ENCODE peak calls at places on chromosomes 5 and 9, in seven cellular contexts. F is pancreas, B is upper lobe of right lung, Y is A549, H is lower lobe of right lung, Q is foreskin keratinocyte, L is HepG2. J is an unnamed sample.

GRCh38 chr9:126395439-126396212 is 69.0 kb downstream of the MVB12B start:
- ATAC-seq in F (no peak), B (no peak), Y (no peak), H (no peak), Q (peak; percentile 76), L (no peak), J (no peak)

GRCh38 chr9:124881138-124881743 is 19.3 kb downstream of the ARPC5L start:
- ATAC-seq in F (no peak), B (no peak), Y (no peak), H (no peak), Q (no peak), L (no peak), J (no peak)

GRCh38 chr9:75664597-75664996 is 225.9 kb upstream of the PCSK5 start:
- ATAC-seq in F (no peak), B (no peak), Y (no peak), H (no peak), Q (no peak), L (peak; percentile 66), J (no peak)

GRCh38 chr5:140043508-140043872 is 391 bp upstream of the NRG2 start:
- ATAC-seq in F (peak; percentile 18), B (peak; percentile 6), Y (peak; percentile 82), H (no peak), Q (no peak), L (peak; percentile 47), J (peak; percentile 5)

GRCh38 chr5:60993875-60994571 is 49.0 kb downstream of the NDUFAF2 start:
- ATAC-seq in F (no peak), B (no peak), Y (no peak), H (no peak), Q (no peak), L (no peak), J (no peak)

GRCh38 chr9:134215709-134216448 is 51.5 kb upstream of the RNU6ATAC start:
- ATAC-seq in F (peak; percentile 11), B (no peak), Y (no peak), H (no peak), Q (no peak), L (peak; percentile 37), J (no peak)

GRCh38 chr5:71631070-71631469 is 43.9 kb downstream of the MCCC2 start:
- ATAC-seq in F (peak; percentile 73), B (no peak), Y (no peak), H (no peak), Q (no peak), L (no peak), J (no peak)

GRCh38 chr9:113809192-113809482 is 67.0 kb upstream of the ZNF618 start:
- ATAC-seq in F (no peak), B (no peak), Y (no peak), H (no peak), Q (no peak), L (no peak), J (no peak)

GRCh38 chr5:79878721-79879336 is 112.2 kb downstream of the MTX3 start:
- ATAC-seq in F (no peak), B (peak; percentile 64), Y (peak; percentile 81), H (no peak), Q (peak; percentile 53), L (peak; percentile 75), J (no peak)

GRCh38 chr9:100437860-100438805 is 11.2 kb downstream of the MSANTD3 start:
- ATAC-seq in F (peak; percentile 82), B (peak; percentile 87), Y (peak; percentile 80), H (peak; percentile 66), Q (peak; percentile 78), L (peak; percentile 56), J (peak; percentile 46)

GRCh38 chr5:75729321-75729720 is 12.1 kb upstream of the POC5 start:
- ATAC-seq in F (peak; percentile 84), B (no peak), Y (no peak), H (no peak), Q (no peak), L (no peak), J (no peak)

GRCh38 chr5:67283275-67283987 is 86.8 kb upstream of the CD180 start:
- ATAC-seq in F (no peak), B (no peak), Y (no peak), H (no peak), Q (peak; percentile 25), L (peak; percentile 45), J (no peak)

GRCh38 chr9:125650271-125650737 is 56.7 kb downstream of the MAPKAP1 start:
- ATAC-seq in F (no peak), B (peak; percentile 84), Y (no peak), H (peak; percentile 78), Q (peak; percentile 72), L (no peak), J (no peak)

GRCh38 chr5:151675225-151675955 is 11.3 kb downstream of the SPARC start:
- ATAC-seq in F (no peak), B (no peak), Y (no peak), H (peak; percentile 16), Q (no peak), L (no peak), J (no peak)

GRCh38 chr9:129165198-129165597 is 12.9 kb downstream of the IER5L start:
- ATAC-seq in F (no peak), B (no peak), Y (no peak), H (no peak), Q (no peak), L (no peak), J (no peak)

GRCh38 chr9:122393284-122393983 is 22.6 kb downstream of the PTGS1 start:
- ATAC-seq in F (no peak), B (no peak), Y (no peak), H (no peak), Q (no peak), L (no peak), J (no peak)

GRCh38 chr9:122396622-122397148 is 25.9 kb downstream of the PTGS1 start:
- ATAC-seq in F (no peak), B (no peak), Y (peak; percentile 58), H (no peak), Q (no peak), L (no peak), J (no peak)

GRCh38 chr9:122392284-122392683 is 21.5 kb downstream of the PTGS1 start:
- ATAC-seq in F (no peak), B (no peak), Y (no peak), H (no peak), Q (no peak), L (no peak), J (no peak)

GRCh38 chr9:122392714-122393113 is 21.9 kb downstream of the PTGS1 start:
- ATAC-seq in F (no peak), B (no peak), Y (no peak), H (no peak), Q (no peak), L (no peak), J (no peak)

GRCh38 chr9:122394265-122395242 is 23.7 kb downstream of the PTGS1 start:
- ATAC-seq in F (peak; percentile 45), B (no peak), Y (peak; percentile 58), H (no peak), Q (peak; percentile 88), L (no peak), J (peak; percentile 92)
- H3K27ac ChIP-seq in F (no peak overlapping the region), B (no peak overlapping the region), Y (no peak overlapping the region), H (peak overlapping the region; percentile 25), Q (no peak overlapping the region), L (no peak overlapping the region), J (peak overlapping the region; percentile 87)

DNA sequence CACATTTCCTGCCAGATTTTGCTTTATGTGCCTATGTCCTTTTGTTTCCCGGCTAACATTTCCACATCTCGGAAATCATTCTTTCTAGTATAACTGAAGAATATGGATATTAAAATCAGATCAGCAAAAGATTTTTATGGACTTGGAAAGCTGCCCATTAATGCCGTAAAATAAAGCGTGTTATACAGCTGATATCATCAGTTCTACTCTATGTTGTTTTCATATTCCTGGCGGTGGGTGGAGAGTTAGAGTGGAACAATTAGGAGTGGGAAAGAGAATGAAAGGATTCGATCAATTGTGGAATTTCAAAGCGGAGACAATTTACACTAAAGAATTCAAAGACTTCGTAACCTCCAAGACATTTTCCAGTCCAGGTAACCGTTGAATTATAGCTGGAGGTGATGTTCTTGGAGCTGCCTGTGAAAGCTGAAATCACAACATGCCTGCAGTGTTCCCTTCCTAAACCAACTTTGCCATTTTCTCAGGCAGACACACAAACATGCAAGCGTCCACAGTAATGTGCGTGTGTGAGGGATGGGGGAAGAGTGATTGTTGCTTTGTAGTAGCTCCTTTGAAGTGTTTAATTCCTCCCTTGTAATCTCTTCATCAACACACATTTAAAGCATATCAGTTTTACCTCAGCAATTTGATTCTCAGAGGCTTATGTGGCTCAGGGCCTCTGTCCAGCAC is 543.9 kb downstream of the RAB3C start:
- ATAC-seq in F (no peak), B (peak; percentile 1), Y (peak; percentile 30), H (peak; percentile 46), Q (no peak), L (no peak), J (no peak)
- H3K27ac ChIP-seq in F (peak overlapping the region; percentile 19), B (peak overlapping the region; percentile 76), Y (peak overlapping the region; percentile 100), H (peak overlapping the region; percentile 83), Q (peak overlapping the region; percentile 65), L (no peak overlapping the region), J (peak overlapping the region; percentile 66)

GRCh38 chr9:76912631-76913275 is 6.8 kb upstream of the PRUNE2 start:
- ATAC-seq in F (peak; percentile 38), B (peak; percentile 43), Y (no peak), H (peak; percentile 32), Q (peak; percentile 73), L (no peak), J (no peak)

GRCh38 chr9:76913467-76913866 is 7.6 kb upstream of the PRUNE2 start:
- ATAC-seq in F (no peak), B (no peak), Y (no peak), H (no peak), Q (no peak), L (no peak), J (no peak)

GRCh38 chr9:76910861-76911260 is 4.9 kb upstream of the PRUNE2 start:
- ATAC-seq in F (no peak), B (no peak), Y (no peak), H (no peak), Q (no peak), L (no peak), J (no peak)

GRCh38 chr9:76916231-76916630 is 10.3 kb upstream of the PRUNE2 start:
- ATAC-seq in F (no peak), B (no peak), Y (no peak), H (no peak), Q (no peak), L (no peak), J (no peak)

GRCh38 chr9:76911971-76912370 is 6.1 kb upstream of the PRUNE2 start:
- ATAC-seq in F (no peak), B (no peak), Y (no peak), H (no peak), Q (no peak), L (no peak), J (no peak)
- H3K27ac ChIP-seq in F (no peak overlapping the region), B (no peak overlapping the region), Y (no peak overlapping the region), H (no peak overlapping the region), Q (no peak overlapping the region), L (no peak overlapping the region), J (no peak overlapping the region)

DNA sequence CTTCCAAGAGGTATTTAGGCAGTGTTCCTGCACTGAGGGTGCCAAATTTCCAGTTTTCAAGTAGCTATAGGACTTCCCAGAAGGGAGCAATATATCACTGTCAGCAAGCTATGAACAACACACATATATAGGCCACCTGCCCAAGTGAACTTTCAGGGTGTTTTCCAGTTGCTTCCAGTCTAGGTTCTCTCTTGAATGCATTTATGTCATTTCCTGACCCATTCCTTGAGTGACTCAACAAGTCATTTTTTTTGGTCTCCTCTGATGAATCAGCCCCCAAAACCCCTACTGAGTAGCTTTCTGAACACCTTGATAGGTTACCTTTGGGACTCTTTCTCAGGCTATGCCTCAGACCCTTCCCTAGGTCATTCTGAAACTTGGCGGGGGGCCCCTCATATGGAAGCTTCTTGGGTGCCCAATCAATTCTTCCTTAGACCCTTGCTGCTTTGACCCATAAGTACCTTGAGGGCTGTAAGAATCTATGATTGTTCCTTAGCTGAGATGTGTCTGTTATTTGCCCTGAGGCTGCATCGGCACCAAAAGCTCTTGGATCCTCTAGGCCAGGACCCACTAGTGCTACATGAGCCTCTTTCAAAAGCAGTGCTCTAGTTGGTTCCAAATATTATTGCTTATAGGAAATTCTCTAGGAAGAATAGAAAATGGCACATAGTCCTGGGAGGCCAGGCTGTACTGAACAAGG is 12.4 kb downstream of the DNAJB5 start:
- ATAC-seq in F (no peak), B (no peak), Y (peak; percentile 37), H (peak; percentile 23), Q (peak; percentile 83), L (no peak), J (no peak)
- H3K27ac ChIP-seq in F (no peak overlapping the region), B (no peak overlapping the region), Y (no peak overlapping the region), H (no peak overlapping the region), Q (peak overlapping the region; percentile 74), L (no peak overlapping the region), J (no peak overlapping the region)